ENCODE peak calls at places on chromosomes 5 and 9, in nine cellular contexts. L is AG20443; Z is tibial nerve; W is endodermal cell; N is fibroblast of mammary gland; C is SIG-M5; J is activated CD8-positive, alpha-beta memory T cell treated with anti-CD3 and anti-CD28 coated beads for 24 hours; R is stimulated activated CD4-positive, alpha-beta T cell treated with anti-CD3 and anti-CD28 coated beads, TNF-alpha, amount 100 ng/mL, for 24 hours; B is A172. T is an unnamed sample.

GRCh38 chr9:99389087-99390033 is 167.3 kb downstream of the SEC61B start:
- DNase-seq in B (peak; percentile 57), Z (no peak), L (no peak), R (no peak), W (no peak), N (peak; percentile 50), J (no peak), C (no peak), T (no peak)

GRCh38 chr5:108003178-108003577 is 332.4 kb upstream of the EFNA5 start:
- DNase-seq in B (peak; percentile 67), Z (no peak), R (no peak), W (no peak), C (no peak), L (peak; percentile 58), J (no peak), N (peak; percentile 51), T (peak; percentile 73)

GRCh38 chr9:20387062-20387461 is 235.2 kb downstream of the MLLT3 start:
- DNase-seq in L (no peak), J (no peak), W (no peak), Z (no peak), N (no peak), R (no peak), C (no peak), B (no peak), T (no peak)

GRCh38 chr5:111855356-111855755 is 98.4 kb upstream of the NREP start:
- DNase-seq in N (no peak), L (no peak), J (no peak), Z (no peak), B (no peak), W (peak; percentile 76), R (no peak), C (no peak), T (no peak)

GRCh38 chr5:13976867-13977479 is 32.5 kb upstream of the DNAH5 start:
- DNase-seq in W (peak; percentile 62), Z (no peak), C (no peak), L (peak; percentile 69), N (peak; percentile 68), J (no peak), B (peak; percentile 74), R (no peak), T (peak; percentile 50)

GRCh38 chr5:178241259-178241658 is 8.7 kb upstream of the PHYKPL start:
- DNase-seq in W (no peak), N (no peak), C (no peak), Z (no peak), R (no peak), B (no peak), J (no peak), L (no peak), T (no peak)

GRCh38 chr5:179149278-179149677 is 89.1 kb downstream of the ZNF354C start:
- DNase-seq in L (no peak), Z (no peak), R (no peak), B (no peak), N (no peak), W (no peak), J (no peak), C (no peak), T (no peak)

GRCh38 chr9:32161720-32162119 is 222.7 kb upstream of the ACO1 start:
- DNase-seq in Z (no peak), B (no peak), R (no peak), L (no peak), C (no peak), W (no peak), N (no peak), J (no peak), T (no peak)

GRCh38 chr5:112420111-112420864 is 1.2 kb upstream of the EPB41L4A start:
- DNase-seq in W (peak; percentile 95), C (no peak), N (peak; percentile 47), Z (peak; percentile 80), B (peak; percentile 64), R (no peak), L (peak; percentile 80), J (peak; percentile 66), T (peak; percentile 29)

GRCh38 chr5:102211165-102211564 is 84.9 kb downstream of the SLCO4C1 start:
- DNase-seq in W (no peak), C (peak; percentile 75), R (no peak), B (no peak), J (no peak), Z (no peak), L (no peak), N (no peak), T (no peak)

GRCh38 chr9:38277601-38278200 is 114.8 kb upstream of the ALDH1B1 start:
- DNase-seq in N (no peak), L (no peak), J (no peak), B (peak; percentile 70), Z (no peak), W (no peak), C (no peak), R (no peak), T (peak; percentile 65)

GRCh38 chr9:76610009-76610352 is 151.0 kb downstream of the GCNT1 start:
- DNase-seq in R (no peak), L (peak; percentile 89), B (no peak), C (no peak), N (peak; percentile 86), J (no peak), Z (peak; percentile 82), W (no peak), T (peak; percentile 26)

GRCh38 chr5:145791866-145792265 is 43.3 kb downstream of the PRELID2 start:
- DNase-seq in R (no peak), Z (no peak), L (no peak), B (no peak), N (no peak), C (no peak), J (no peak), W (peak; percentile 61), T (no peak)

GRCh38 chr9:92468206-92468605 is 14.1 kb downstream of the ASPN start:
- DNase-seq in L (peak; percentile 61), Z (no peak), R (no peak), J (no peak), W (no peak), N (peak; percentile 77), C (no peak), B (no peak), T (peak; percentile 38)

GRCh38 chr9:38619556-38620447 is 594 bp downstream of the ANKRD18A start:
- DNase-seq in W (peak; percentile 76), L (no peak), R (no peak), C (no peak), Z (no peak), N (no peak), B (no peak), J (peak; percentile 65), T (no peak)

GRCh38 chr9:94011134-94011533 is 56.0 kb upstream of the BARX1 start:
- DNase-seq in N (peak; percentile 7), R (no peak), J (no peak), Z (no peak), C (no peak), L (peak; percentile 68), W (no peak), B (peak; percentile 63), T (no peak)

GRCh38 chr9:90921104-90921503 is 119.5 kb downstream of the SYK start:
- DNase-seq in C (no peak), R (no peak), N (no peak), Z (no peak), L (no peak), W (no peak), B (no peak), J (no peak), T (no peak)

GRCh38 chr9:7901676-7902075 is 102.1 kb upstream of the DMAC1 start:
- DNase-seq in W (no peak), B (peak; percentile 35), J (no peak), R (no peak), Z (no peak), N (no peak), C (no peak), L (no peak), T (no peak)

GRCh38 chr9:73034962-73035361 is 82.1 kb upstream of the ALDH1A1 start:
- DNase-seq in W (no peak), R (no peak), C (no peak), B (no peak), L (no peak), N (no peak), J (no peak), Z (no peak), T (no peak)

GRCh38 chr5:139638090-139638735 is 9.9 kb upstream of the CXXC5 start:
- DNase-seq in C (no peak), J (no peak), L (peak; percentile 92), B (peak; percentile 76), Z (no peak), N (peak; percentile 75), W (peak; percentile 78), R (no peak), T (peak; percentile 78)

GRCh38 chr5:150142800-150143724 is 12.6 kb downstream of the PDGFRB start:
- DNase-seq in B (peak; percentile 96), L (peak; percentile 87), N (peak; percentile 98), R (no peak), J (no peak), W (peak; percentile 57), Z (peak; percentile 81), C (peak; percentile 59), T (peak; percentile 97)

GRCh38 chr5:115116001-115116400 is 53.7 kb downstream of the TRIM36 start:
- DNase-seq in J (no peak), Z (no peak), W (no peak), L (no peak), B (no peak), C (no peak), R (no peak), N (no peak), T (no peak)

GRCh38 chr5:172641359-172642045 is 439 bp downstream of the NEURL1B start:
- DNase-seq in W (no peak), L (no peak), R (no peak), N (no peak), J (peak; percentile 59), B (no peak), C (no peak), Z (no peak), T (no peak)

GRCh38 chr5:126837907-126838539 is 61.1 kb downstream of the LMNB1 start:
- DNase-seq in J (no peak), Z (peak; percentile 40), N (peak; percentile 43), R (no peak), B (no peak), W (no peak), C (no peak), L (peak; percentile 35), T (no peak)

GRCh38 chr5:59786271-59786805 is 107.2 kb downstream of the PDE4D start:
- DNase-seq in R (no peak), B (peak; percentile 85), C (no peak), N (peak; percentile 83), J (no peak), Z (no peak), L (peak; percentile 69), W (no peak), T (peak; percentile 95)

GRCh38 chr5:157303667-157304327 is 37.9 kb downstream of the CYFIP2 start:
- DNase-seq in W (peak; percentile 93), Z (no peak), J (peak; percentile 60), C (no peak), R (no peak), L (no peak), N (no peak), B (no peak), T (no peak)

T was measured in RPMI7951.